ENCODE peak calls at places on chromosomes 7 and 10, in six cellular contexts. D is choroid plexus epithelial cell, I is H7, U is heart right ventricle, H is A549, E is HL-60. G is an unnamed sample.

GRCh38 chr7:73482746-73483145 is 39.3 kb downstream of the BAZ1B start:
- DNase-seq in D (peak; percentile 76), H (no peak), I (peak; percentile 65), E (no peak), U (no peak), G (no peak)

GRCh38 chr7:27779873-27780272 is 39.9 kb downstream of the TAX1BP1 start:
- DNase-seq in D (peak; percentile 17), E (no peak), I (no peak), H (no peak), U (no peak), G (no peak)

GRCh38 chr7:104960741-104961479 is 53.1 kb upstream of the KMT2E start:
- DNase-seq in H (no peak), I (no peak), D (peak; percentile 77), E (peak; percentile 94), U (no peak), G (peak; percentile 71)

GRCh38 chr7:52944916-52945315 is 90.5 kb upstream of the POM121L12 start:
- DNase-seq in H (peak; percentile 3), U (no peak), E (no peak), I (no peak), D (no peak), G (no peak)

GRCh38 chr10:28965937-28966336 is 288.6 kb downstream of the BAMBI start:
- DNase-seq in H (no peak), E (no peak), D (no peak), I (no peak), U (no peak), G (no peak)

GRCh38 chr7:116236020-116236630 is 25.8 kb downstream of the TES start:
- DNase-seq in E (peak; percentile 27), I (peak; percentile 15), D (peak; percentile 79), H (peak; percentile 60), U (peak; percentile 61), G (peak; percentile 86)

GRCh38 chr7:93948106-93948505 is 26.6 kb downstream of the GNG11 start:
- DNase-seq in H (no peak), U (no peak), D (peak; percentile 47), I (no peak), E (no peak), G (peak; percentile 44)

GRCh38 chr10:20936388-20936787 is 39.3 kb upstream of the NEBL start:
- DNase-seq in D (no peak), E (no peak), U (no peak), H (no peak), I (no peak), G (no peak)

GRCh38 chr10:86024555-86025001 is 342.0 kb downstream of the GRID1 start:
- DNase-seq in I (peak; percentile 52), E (no peak), H (no peak), D (no peak), U (peak; percentile 29), G (no peak)

GRCh38 chr10:86339226-86339865 is 27.2 kb downstream of the GRID1 start:
- DNase-seq in D (no peak), I (no peak), H (no peak), E (no peak), U (no peak), G (no peak)

GRCh38 chr7:3277604-3278572 is 23.2 kb upstream of the SDK1 start:
- DNase-seq in E (no peak), U (no peak), D (no peak), I (no peak), H (no peak), G (no peak)

DNA sequence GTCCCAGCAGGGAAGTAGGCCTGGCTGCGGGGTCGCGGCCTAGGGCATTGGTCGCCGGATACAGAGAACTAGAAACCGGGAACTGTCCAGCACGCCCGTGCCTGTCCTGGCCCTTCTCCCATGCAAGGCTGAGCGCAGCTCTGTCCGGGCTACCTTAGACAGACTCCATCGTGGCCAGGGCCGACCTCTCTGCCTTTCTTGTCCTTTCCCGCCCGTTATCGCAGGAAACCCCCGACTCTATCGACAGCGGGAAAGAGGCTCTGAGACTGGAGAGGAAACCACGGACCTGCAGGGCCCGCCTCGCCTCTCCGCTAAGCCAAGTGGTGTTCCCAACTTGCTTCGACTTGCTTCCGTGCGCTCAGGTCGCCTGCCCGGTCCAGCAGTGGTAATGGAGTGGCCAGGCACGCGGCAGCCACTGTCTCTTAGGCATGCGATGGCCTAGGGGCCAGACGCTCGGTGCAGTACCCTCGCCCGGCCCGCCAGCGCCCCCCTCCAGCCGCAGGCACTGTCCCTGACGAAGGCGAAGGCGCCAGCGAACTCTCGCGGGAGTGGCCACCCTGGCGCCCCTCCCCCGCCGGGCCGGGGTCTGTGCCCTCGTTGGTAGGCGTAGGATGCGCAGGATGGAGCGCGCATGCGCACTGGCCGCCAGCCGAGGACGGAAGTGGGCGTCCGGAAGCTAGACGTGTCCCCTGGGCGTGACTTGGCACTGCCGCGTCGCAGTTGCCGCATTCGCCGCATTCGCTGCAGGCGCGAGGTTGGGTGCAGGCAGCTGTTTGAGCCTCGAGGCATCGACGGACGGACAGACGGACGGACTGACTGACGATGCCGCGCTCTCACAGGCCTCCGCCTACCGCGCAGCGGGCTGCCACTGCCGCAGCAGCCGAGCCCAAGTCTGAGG is 54.4 kb downstream of the MCMBP start:
- DNase-seq in D (peak; percentile 80), E (no peak), I (peak; percentile 94), U (peak; percentile 35), H (no peak), G (no peak)
- H3K4me3 ChIP-seq in D (peak overlapping the region; percentile 52), E (no peak overlapping the region), I (peak overlapping the region; percentile 62), U (no peak overlapping the region), H (no peak overlapping the region), G (peak overlapping the region; percentile 74)

DNA sequence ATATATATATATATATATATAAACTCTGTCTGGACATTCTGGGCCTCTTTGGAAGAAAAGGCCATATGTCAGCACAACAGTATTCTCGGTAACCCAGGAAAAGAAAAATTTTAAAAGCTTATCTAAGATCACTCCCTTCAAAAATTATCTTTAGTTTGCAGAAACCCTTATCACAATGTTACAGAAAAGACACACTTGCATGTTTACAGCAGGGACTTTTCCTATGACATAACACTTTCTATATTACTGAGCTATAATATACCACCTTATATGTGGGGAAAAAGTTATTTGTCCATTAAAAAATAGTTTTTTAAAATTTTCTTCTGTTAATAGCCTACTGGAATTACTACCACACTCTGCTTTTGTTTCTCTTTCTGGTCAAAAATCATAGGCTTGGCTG is 25.4 kb downstream of the ANKRD61 start:
- DNase-seq in I (no peak), D (no peak), H (no peak), U (no peak), E (no peak), G (no peak)
- H3K4me3 ChIP-seq in I (no peak overlapping the region), D (no peak overlapping the region), H (no peak overlapping the region), U (no peak overlapping the region), E (no peak overlapping the region), G (peak overlapping the region; percentile 97)

DNA sequence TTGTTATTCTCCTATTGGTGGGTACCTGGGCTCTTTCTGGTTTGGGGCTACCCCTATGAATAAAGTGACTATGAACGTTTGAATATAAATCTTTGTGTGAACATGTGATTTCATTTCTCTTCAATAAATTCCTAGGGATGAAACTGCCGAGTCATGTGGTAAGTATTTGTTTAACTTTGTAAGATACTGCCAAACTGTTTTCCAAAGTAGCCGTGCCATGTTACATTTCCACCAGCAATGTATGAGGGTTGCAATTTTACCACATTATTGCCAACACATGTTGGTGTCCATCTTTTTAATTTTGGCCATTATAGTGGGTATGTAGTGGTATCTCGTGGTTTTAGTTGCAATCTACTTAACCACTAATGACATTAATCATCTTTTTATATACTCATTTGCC is 94.7 kb downstream of the ZNRF2 start:
- DNase-seq in I (no peak), D (no peak), H (peak; percentile 11), U (no peak), E (no peak), G (no peak)
- H3K4me3 ChIP-seq in I (no peak overlapping the region), D (no peak overlapping the region), H (no peak overlapping the region), U (no peak overlapping the region), E (no peak overlapping the region), G (no peak overlapping the region)

DNA sequence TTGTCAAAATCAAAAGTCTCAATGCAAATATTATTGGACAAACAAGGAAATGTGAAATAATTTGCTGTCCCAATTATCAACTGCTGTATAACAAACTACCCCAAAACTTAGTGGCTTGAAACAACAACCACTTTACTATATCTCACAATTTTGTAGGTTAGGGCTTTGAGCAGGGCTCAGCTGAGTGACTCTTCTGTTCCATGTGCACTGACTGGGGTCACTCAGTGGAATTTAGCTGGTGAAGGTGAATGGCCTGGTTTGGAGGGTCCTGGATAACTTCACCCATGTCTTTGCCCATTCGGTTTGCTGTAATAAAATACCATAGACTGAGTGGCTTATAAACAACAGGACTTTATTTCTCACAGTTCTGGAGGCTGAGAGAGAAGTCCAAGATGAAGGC is 3.7 kb upstream of the GSDME start:
- DNase-seq in H (no peak), I (no peak), E (no peak), U (no peak), D (no peak), G (no peak)
- H3K4me3 ChIP-seq in H (no peak overlapping the region), I (no peak overlapping the region), E (no peak overlapping the region), U (no peak overlapping the region), D (no peak overlapping the region), G (no peak overlapping the region)

DNA sequence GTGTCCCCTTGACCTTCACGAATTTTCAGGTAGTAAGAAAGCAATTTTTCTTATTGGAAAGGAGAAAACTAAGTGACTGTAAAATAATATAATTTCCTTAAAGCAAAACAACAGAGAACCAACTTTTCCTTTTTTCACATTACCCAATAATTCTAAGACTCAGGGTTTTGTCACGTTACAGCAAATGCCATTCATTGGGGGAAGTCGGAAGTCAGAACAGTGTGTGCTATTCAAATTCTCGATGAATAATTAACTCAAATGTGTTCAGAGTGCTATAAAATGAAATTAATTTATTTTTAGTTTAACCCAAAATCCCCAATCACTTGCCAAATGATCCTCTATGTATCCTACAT is 40.0 kb downstream of the DIP2C start:
- DNase-seq in U (no peak), E (no peak), H (no peak), I (no peak), D (no peak), G (no peak)
- H3K4me3 ChIP-seq in U (no peak overlapping the region), E (no peak overlapping the region), H (no peak overlapping the region), I (no peak overlapping the region), D (no peak overlapping the region), G (no peak overlapping the region)

GRCh38 chr10:119489572-119490326 is 52.8 kb downstream of the RGS10 start:
- DNase-seq in E (peak; percentile 47), U (no peak), D (peak; percentile 35), H (peak; percentile 55), I (peak; percentile 93), G (peak; percentile 64)
- H3K4me3 ChIP-seq in E (peak overlapping the region; percentile 47), U (peak overlapping the region; percentile 16), D (peak overlapping the region; percentile 53), H (peak overlapping the region; percentile 49), I (peak overlapping the region; percentile 41), G (peak overlapping the region; percentile 35)

G was measured in adipocyte.